ENCODE peak calls at places on chromosomes 11 and 22, in five cellular contexts. G is CD14-positive monocyte; W is anterior cingulate cortex; M is naive thymus-derived CD8-positive, alpha-beta T cell; P is activated CD8-positive, alpha-beta memory T cell treated with anti-CD3 and anti-CD28 coated beads, Interleukin-2, amount 50 U/mL, for 48 hours. F is an unnamed sample.

GRCh38 chr11:103622296-103622695 is 414.1 kb upstream of the DDI1 start:
- DNase-seq in P (no peak), M (no peak), W (no peak), G (no peak), F (no peak)

GRCh38 chr11:109993786-109994185 is 99.4 kb upstream of the ZC3H12C start:
- DNase-seq in W (no peak), M (no peak), G (no peak), P (no peak), F (no peak)

GRCh38 chr11:127600674-127601073 is 600.1 kb upstream of the KIRREL3 start:
- DNase-seq in W (no peak), M (no peak), P (no peak), G (no peak), F (no peak)

GRCh38 chr11:107898270-107898669 is 30.0 kb upstream of the RAB39A start:
- DNase-seq in M (no peak), G (no peak), P (no peak), W (no peak), F (no peak)

GRCh38 chr11:76293189-76293631 is 86.9 kb upstream of the WNT11 start:
- DNase-seq in G (no peak), W (no peak), P (no peak), M (peak; percentile 14), F (no peak)

GRCh38 chr11:72826191-72826941 is 12.2 kb downstream of the ATG16L2 start:
- DNase-seq in W (no peak), G (no peak), P (no peak), M (no peak), F (no peak)

GRCh38 chr11:118277312-118277711 is 13.2 kb upstream of the MPZL2 start:
- DNase-seq in W (no peak), G (no peak), P (no peak), M (no peak), F (no peak)

GRCh38 chr11:119727523-119728081 is 1.4 kb downstream of the NECTIN1 start:
- DNase-seq in W (no peak), M (peak; percentile 17), P (no peak), G (no peak), F (no peak)

GRCh38 chr11:65439331-65440181 is 17.0 kb downstream of the NEAT1 start:
- DNase-seq in M (no peak), G (no peak), P (peak; percentile 51), W (no peak), F (no peak)

GRCh38 chr22:42978453-42979103 is 36.4 kb downstream of the PACSIN2 start:
- DNase-seq in W (no peak), M (no peak), P (no peak), G (no peak), F (no peak)

GRCh38 chr11:117930208-117930570 is 987 bp upstream of the TMPRSS13 start:
- DNase-seq in G (no peak), W (no peak), P (no peak), M (no peak), F (no peak)

GRCh38 chr11:61082931-61083531 is 19.3 kb upstream of the CD5 start:
- DNase-seq in G (no peak), M (no peak), P (peak; percentile 70), W (no peak), F (no peak)

GRCh38 chr22:27903805-27904473 is 15.1 kb downstream of the PITPNB start:
- DNase-seq in P (no peak), G (no peak), M (peak; percentile 7), W (no peak), F (no peak)

GRCh38 chr11:4606231-4607015 is 1.6 kb downstream of the TRIM68 start:
- DNase-seq in G (no peak), M (no peak), P (no peak), W (no peak), F (no peak)

GRCh38 chr11:57081356-57081755 is 92.6 kb downstream of the OR5AK2 start:
- DNase-seq in M (no peak), P (no peak), G (no peak), W (no peak), F (no peak)

GRCh38 chr11:11373934-11374333 is 20.9 kb upstream of the CSNK2A3 start:
- DNase-seq in W (no peak), P (no peak), M (no peak), G (no peak), F (no peak)

F was measured in C1 segment of cervical spinal cord.